ENCODE peak calls at places on chromosomes 2 and 18, in four cellular contexts. Z is endothelial cell, C is NCI-H345, W is mammary epithelial cell. S is an unnamed sample.

GRCh38 chr2:203809084-203809521 is 58.5 kb upstream of the CTLA4 start:
- DNase-seq in Z (no peak), C (no peak), W (peak), S (no peak)

GRCh38 chr2:8332646-8333045 is 349.2 kb upstream of the ID2 start:
- DNase-seq in Z (no peak), C (peak), W (no peak), S (no peak)

GRCh38 chr2:108994250-108994649 is 5.2 kb upstream of the EDAR start:
- DNase-seq in Z (no peak), C (no peak), W (no peak), S (no peak)

GRCh38 chr2:43224131-43224570 is 2.3 kb downstream of the ZFP36L2 start:
- DNase-seq in Z (peak), C (no peak), W (peak), S (peak)

GRCh38 chr2:206993964-206994363 is 54.6 kb downstream of the CPO start:
- DNase-seq in Z (no peak), C (no peak), W (no peak), S (no peak)

GRCh38 chr2:220835563-220835962 is 736.5 kb downstream of the EPHA4 start:
- DNase-seq in Z (no peak), C (no peak), W (peak), S (no peak)

GRCh38 chr2:1972948-1973347 is 228.6 kb upstream of the PXDN start:
- DNase-seq in Z (no peak), C (peak), W (no peak), S (no peak)

GRCh38 chr2:144516417-144516980 is 3.4 kb downstream of the ZEB2 start:
- DNase-seq in Z (no peak), C (no peak), W (peak), S (no peak)

GRCh38 chr2:60806988-60807681 is 51.1 kb downstream of the PAPOLG start:
- DNase-seq in Z (no peak), C (peak), W (peak), S (peak)

GRCh38 chr2:30287857-30288513 is 56.7 kb downstream of the LBH start:
- DNase-seq in Z (no peak), C (no peak), W (no peak), S (no peak)

GRCh38 chr2:112147382-112147781 is 9.2 kb downstream of the FBLN7 start:
- DNase-seq in Z (no peak), C (no peak), W (no peak), S (no peak)

GRCh38 chr2:200540793-200541192 is 14.8 kb downstream of the SGO2 start:
- DNase-seq in Z (no peak), C (no peak), W (no peak), S (no peak)

GRCh38 chr2:8679827-8680731 is 1.8 kb upstream of the ID2 start:
- DNase-seq in Z (peak), C (peak), W (no peak), S (peak)

GRCh38 chr2:190781604-190782198 is 98.9 kb upstream of the GLS start:
- DNase-seq in Z (peak), C (peak), W (peak), S (peak)

GRCh38 chr18:76359909-76360308 is 135.1 kb downstream of the ZNF516 start:
- DNase-seq in Z (no peak), C (no peak), W (no peak), S (no peak)

GRCh38 chr2:129888896-129889295 is 90.6 kb upstream of the RAB6C start:
- DNase-seq in Z (no peak), C (no peak), W (no peak), S (no peak)

GRCh38 chr18:4024702-4025101 is 430.4 kb downstream of the DLGAP1 start:
- DNase-seq in Z (no peak), C (no peak), W (peak), S (no peak)

GRCh38 chr2:121530210-121530562 is 494 bp upstream of the RNU4ATAC start:
- DNase-seq in Z (peak), C (peak), W (peak), S (peak)

GRCh38 chr2:237408280-237408679 is 5.7 kb downstream of the COL6A3 start:
- DNase-seq in Z (no peak), C (no peak), W (no peak), S (no peak)

GRCh38 chr2:9739508-9739907 is 103.8 kb upstream of the TAF1B start:
- DNase-seq in Z (no peak), C (no peak), W (no peak), S (peak)

GRCh38 chr2:65877331-65877791 is 445.0 kb upstream of the SPRED2 start:
- DNase-seq in Z (no peak), C (no peak), W (peak), S (no peak)